ENCODE peak calls at places on chromosomes 1 and 21, in four cellular contexts. One of them, this sample, is unnamed.

GRCh38 chr1:26081267-26082019 is 14.0 kb upstream of the TRIM63 start:
- DNase-seq in IMR-90: no peak
- DNase-seq in colonic mucosa: no peak
- DNase-seq in fibroblast of pulmonary artery: no peak
- DNase-seq in this sample: no peak

GRCh38 chr1:201216395-201217085 is 25.9 kb downstream of the IGFN1 start:
- DNase-seq in fibroblast of pulmonary artery: no peak
- DNase-seq in IMR-90: no peak
- DNase-seq in colonic mucosa: no peak
- DNase-seq in this sample: no peak

GRCh38 chr1:10353693-10354092 is 45.2 kb upstream of the PGD start:
- DNase-seq in IMR-90: no peak
- DNase-seq in colonic mucosa: no peak
- DNase-seq in fibroblast of pulmonary artery: no peak
- DNase-seq in this sample: no peak

GRCh38 chr1:219567341-219567947 is 45.5 kb downstream of the ZC3H11B start:
- DNase-seq in IMR-90: peak; percentile 71
- DNase-seq in colonic mucosa: no peak
- DNase-seq in fibroblast of pulmonary artery: peak; percentile 86
- DNase-seq in this sample: peak; percentile 48

GRCh38 chr1:240701412-240701811 is 89.5 kb upstream of the GREM2 start:
- DNase-seq in colonic mucosa: no peak
- DNase-seq in fibroblast of pulmonary artery: peak; percentile 49
- DNase-seq in IMR-90: peak; percentile 92
- DNase-seq in this sample: peak; percentile 75

GRCh38 chr1:8202182-8202905 is 115.6 kb upstream of the SLC45A1 start:
- DNase-seq in IMR-90: peak; percentile 97
- DNase-seq in fibroblast of pulmonary artery: peak; percentile 94
- DNase-seq in colonic mucosa: peak; percentile 64
- DNase-seq in this sample: peak; percentile 57

GRCh38 chr1:229619614-229620013 is 6.3 kb downstream of the TAF5L start:
- DNase-seq in fibroblast of pulmonary artery: no peak
- DNase-seq in IMR-90: no peak
- DNase-seq in colonic mucosa: no peak
- DNase-seq in this sample: no peak

GRCh38 chr1:210915890-210916507 is 217.9 kb downstream of the KCNH1 start:
- DNase-seq in IMR-90: no peak
- DNase-seq in fibroblast of pulmonary artery: no peak
- DNase-seq in colonic mucosa: no peak
- DNase-seq in this sample: no peak

GRCh38 chr1:37476460-37477197 is 2.2 kb downstream of the ZC3H12A start:
- DNase-seq in colonic mucosa: peak; percentile 90
- DNase-seq in IMR-90: peak; percentile 84
- DNase-seq in fibroblast of pulmonary artery: peak; percentile 88
- DNase-seq in this sample: peak; percentile 82

GRCh38 chr1:99010679-99011078 is 6.0 kb upstream of the PLPPR5 start:
- DNase-seq in fibroblast of pulmonary artery: no peak
- DNase-seq in colonic mucosa: no peak
- DNase-seq in IMR-90: no peak
- DNase-seq in this sample: no peak

GRCh38 chr1:22024485-22025367 is 23.3 kb downstream of the CELA3A start:
- DNase-seq in fibroblast of pulmonary artery: peak; percentile 87
- DNase-seq in IMR-90: peak; percentile 81
- DNase-seq in colonic mucosa: peak; percentile 72
- DNase-seq in this sample: peak; percentile 84
- TF ChIP-seq CTCF in fibroblast of pulmonary artery: no peak
- TF ChIP-seq CTCF in IMR-90: no peak
- TF ChIP-seq CTCF in colonic mucosa: no peak
- TF ChIP-seq CTCF in this sample: peak; percentile 17

GRCh38 chr1:156259805-156260204 is 11.9 kb upstream of the PAQR6 start:
- DNase-seq in fibroblast of pulmonary artery: no peak
- DNase-seq in colonic mucosa: no peak
- DNase-seq in IMR-90: no peak
- DNase-seq in this sample: no peak
- TF ChIP-seq CTCF in fibroblast of pulmonary artery: peak; percentile 20
- TF ChIP-seq CTCF in colonic mucosa: no peak
- TF ChIP-seq CTCF in IMR-90: no peak
- TF ChIP-seq CTCF in this sample: peak; percentile 36

DNA sequence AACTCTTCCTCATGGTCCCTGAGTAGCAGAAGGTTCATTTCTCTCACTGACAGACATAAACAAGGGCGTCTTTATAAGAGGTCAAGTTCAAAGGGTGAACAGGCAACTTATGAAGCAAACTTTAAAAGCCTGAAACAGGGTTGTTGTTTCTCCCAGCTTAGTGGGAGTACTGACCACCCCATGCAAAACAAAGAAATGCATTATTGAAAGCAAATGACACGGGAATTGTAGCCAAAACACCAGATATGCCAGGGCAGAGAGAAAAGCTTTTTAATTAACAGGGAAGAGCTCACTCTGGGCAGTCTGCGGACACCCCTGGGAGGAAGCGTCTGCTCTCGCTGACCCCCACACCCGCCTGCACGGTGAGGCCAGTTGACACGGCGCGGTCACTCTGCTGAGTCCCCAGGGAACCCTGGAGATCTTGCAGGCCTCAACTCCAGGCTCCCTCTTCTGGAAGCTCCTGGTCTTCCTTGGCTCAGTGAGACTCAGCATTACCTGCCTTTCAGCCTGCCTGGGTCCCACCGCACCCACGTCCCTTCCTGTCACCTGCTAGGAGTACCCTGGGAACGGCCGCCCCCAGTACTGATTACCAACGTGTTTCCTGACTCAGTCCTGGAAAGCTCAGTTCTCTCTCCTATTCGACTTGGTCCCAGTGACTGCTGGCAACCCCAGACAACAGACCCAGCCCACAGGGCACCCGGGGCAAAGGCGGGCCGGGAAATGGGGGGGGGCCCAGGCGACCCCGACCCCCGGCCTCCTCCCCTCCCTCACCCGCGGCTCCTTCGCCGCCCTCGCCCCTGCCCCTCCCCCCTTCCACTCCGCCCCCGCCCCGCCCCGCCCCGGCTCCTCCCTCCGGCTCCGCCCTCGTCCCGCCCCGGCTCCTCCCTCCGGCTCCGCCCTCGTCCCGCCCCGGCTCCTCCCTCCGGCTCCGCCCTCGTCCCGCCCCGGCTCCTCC is 972 bp downstream of the CFAP410 start:
- DNase-seq in fibroblast of pulmonary artery: peak; percentile 50
- DNase-seq in IMR-90: peak; percentile 47
- DNase-seq in colonic mucosa: peak; percentile 75
- DNase-seq in this sample: peak; percentile 44
- TF ChIP-seq CTCF in fibroblast of pulmonary artery: peak; percentile 45
- TF ChIP-seq CTCF in IMR-90: peak; percentile 28
- TF ChIP-seq CTCF in colonic mucosa: peak; percentile 29
- TF ChIP-seq CTCF in this sample: peak; percentile 58

DNA sequence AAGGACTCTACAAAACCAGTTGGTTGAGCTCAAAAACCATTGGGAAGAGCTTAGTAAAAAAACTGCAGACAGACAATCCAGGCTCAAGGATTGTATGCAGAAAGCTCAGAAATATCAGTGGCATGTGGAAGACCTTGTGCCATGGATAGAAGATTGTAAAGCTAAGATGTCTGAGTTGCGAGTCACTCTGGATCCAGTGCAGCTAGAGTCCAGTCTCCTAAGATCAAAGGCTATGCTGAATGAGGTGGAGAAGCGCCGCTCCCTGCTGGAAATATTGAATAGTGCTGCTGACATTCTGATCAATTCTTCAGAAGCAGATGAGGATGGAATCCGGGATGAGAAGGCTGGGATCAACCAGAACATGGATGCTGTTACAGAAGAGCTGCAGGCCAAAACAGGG is 104.0 kb upstream of the BMP8A start:
- DNase-seq in fibroblast of pulmonary artery: peak; percentile 84
- DNase-seq in colonic mucosa: no peak
- DNase-seq in IMR-90: peak; percentile 94
- DNase-seq in this sample: peak; percentile 90
- TF ChIP-seq CTCF in fibroblast of pulmonary artery: peak; percentile 40
- TF ChIP-seq CTCF in colonic mucosa: no peak
- TF ChIP-seq CTCF in IMR-90: peak; percentile 53
- TF ChIP-seq CTCF in this sample: peak; percentile 69

GRCh38 chr1:226912587-226913176 is 27.4 kb upstream of the COQ8A start:
- DNase-seq in fibroblast of pulmonary artery: peak; percentile 56
- DNase-seq in colonic mucosa: peak; percentile 79
- DNase-seq in IMR-90: peak; percentile 6
- DNase-seq in this sample: no peak
- TF ChIP-seq CTCF in fibroblast of pulmonary artery: peak; percentile 68
- TF ChIP-seq CTCF in colonic mucosa: peak; percentile 75
- TF ChIP-seq CTCF in IMR-90: peak; percentile 39
- TF ChIP-seq CTCF in this sample: peak; percentile 61

GRCh38 chr1:110608247-110608646 is 2.1 kb upstream of the KCNA2 start:
- DNase-seq in fibroblast of pulmonary artery: no peak
- DNase-seq in colonic mucosa: no peak
- DNase-seq in IMR-90: no peak
- DNase-seq in this sample: no peak

GRCh38 chr1:110605446-110605845 is 712 bp downstream of the KCNA2 start:
- DNase-seq in fibroblast of pulmonary artery: no peak
- DNase-seq in IMR-90: no peak
- DNase-seq in colonic mucosa: no peak
- DNase-seq in this sample: no peak

GRCh38 chr1:110605901-110606783 is at the start of gene KCNA2:
- DNase-seq in IMR-90: no peak
- DNase-seq in fibroblast of pulmonary artery: no peak
- DNase-seq in colonic mucosa: no peak
- DNase-seq in this sample: no peak

GRCh38 chr1:110607663-110608230 is 1.6 kb upstream of the KCNA2 start:
- DNase-seq in colonic mucosa: no peak
- DNase-seq in IMR-90: no peak
- DNase-seq in fibroblast of pulmonary artery: no peak
- DNase-seq in this sample: no peak

DNA sequence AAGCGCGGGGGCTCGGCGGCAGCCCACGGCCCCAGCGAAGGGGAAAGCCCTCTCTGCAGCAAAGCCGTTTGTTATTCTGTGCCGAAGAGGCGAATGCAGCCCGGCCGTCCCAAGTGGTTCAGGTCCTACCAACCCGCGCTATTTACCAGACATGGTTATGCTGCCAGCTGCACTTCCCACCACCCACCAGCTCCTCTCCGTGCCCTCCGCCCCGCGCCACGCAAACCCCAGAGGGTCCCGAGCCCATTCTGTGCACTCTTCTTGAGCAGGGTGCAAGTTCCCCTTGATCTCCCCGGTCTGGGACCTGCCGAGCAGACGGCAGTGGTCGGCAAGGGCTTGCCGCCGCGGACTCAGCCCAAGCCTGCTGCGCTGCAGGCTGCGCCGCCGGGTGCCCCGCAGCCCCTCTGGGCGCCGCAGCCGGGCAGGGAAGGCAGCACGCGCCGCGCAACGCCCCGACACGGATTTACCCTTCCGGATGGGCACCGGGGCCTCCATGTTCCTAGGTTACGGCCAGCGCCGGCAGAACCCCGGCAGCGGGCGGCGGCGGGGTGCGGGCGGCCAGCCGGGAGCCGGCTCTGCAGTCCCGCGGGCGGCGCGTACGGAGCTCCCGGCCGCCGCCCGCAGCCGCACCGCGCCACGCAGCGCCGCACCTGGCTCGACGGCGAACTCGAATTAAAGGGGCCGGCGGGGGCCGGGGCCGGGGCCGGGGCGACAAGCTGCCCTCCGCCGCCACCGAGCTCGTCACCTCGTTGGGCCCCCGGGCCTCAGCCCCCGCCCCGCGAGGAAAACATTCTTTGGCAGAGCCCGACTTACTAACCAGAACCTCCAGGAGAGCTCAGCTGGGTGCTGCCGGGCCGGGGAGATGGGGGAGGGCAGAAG is 865 bp upstream of the KCNA2 start:
- DNase-seq in IMR-90: no peak
- DNase-seq in fibroblast of pulmonary artery: no peak
- DNase-seq in colonic mucosa: no peak
- DNase-seq in this sample: no peak
- TF ChIP-seq CTCF in IMR-90: no peak
- TF ChIP-seq CTCF in fibroblast of pulmonary artery: no peak
- TF ChIP-seq CTCF in colonic mucosa: no peak
- TF ChIP-seq CTCF in this sample: no peak

GRCh38 chr1:35564884-35565741 is 7.5 kb downstream of the NCDN start:
- DNase-seq in fibroblast of pulmonary artery: no peak
- DNase-seq in IMR-90: no peak
- DNase-seq in colonic mucosa: no peak
- DNase-seq in this sample: no peak
- TF ChIP-seq CTCF in fibroblast of pulmonary artery: no peak
- TF ChIP-seq CTCF in IMR-90: no peak
- TF ChIP-seq CTCF in colonic mucosa: no peak
- TF ChIP-seq CTCF in this sample: peak; percentile 48

GRCh38 chr1:207336559-207337467 is 15.3 kb downstream of the CD55 start:
- DNase-seq in IMR-90: peak; percentile 90
- DNase-seq in colonic mucosa: no peak
- DNase-seq in fibroblast of pulmonary artery: no peak
- DNase-seq in this sample: peak; percentile 6

GRCh38 chr1:207333620-207334019 is 12.1 kb downstream of the CD55 start:
- DNase-seq in colonic mucosa: no peak
- DNase-seq in IMR-90: no peak
- DNase-seq in fibroblast of pulmonary artery: no peak
- DNase-seq in this sample: no peak

DNA sequence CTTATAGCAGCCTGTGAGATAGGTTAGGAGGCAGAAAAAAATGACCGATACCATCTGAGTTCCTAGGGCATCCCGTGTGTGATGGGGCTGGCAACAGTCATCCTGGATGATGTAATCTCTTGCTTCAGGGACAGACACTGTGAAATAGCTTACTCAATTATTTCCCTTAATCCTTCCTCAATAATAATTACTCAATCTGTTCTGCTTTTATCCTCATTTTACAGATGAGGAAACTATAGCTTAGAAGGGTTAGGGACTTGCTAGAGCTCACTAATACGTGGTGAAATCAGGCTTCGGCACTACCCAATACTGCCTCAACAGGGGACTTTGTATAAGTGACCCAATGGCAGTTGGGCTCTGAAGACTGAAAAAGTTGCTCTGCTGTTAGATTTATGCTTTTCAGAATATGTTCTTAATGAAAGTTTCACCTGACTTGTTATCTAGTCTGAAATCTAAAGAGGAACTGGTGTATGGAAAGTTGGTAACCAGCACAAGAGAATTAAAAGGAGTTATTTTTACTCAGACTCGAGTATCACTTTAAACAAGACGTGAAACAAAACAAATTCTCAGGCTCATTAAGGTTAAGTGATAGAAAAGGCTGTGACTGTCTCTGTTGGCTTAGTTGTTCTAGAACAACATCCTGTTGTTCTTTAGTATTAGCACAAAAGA is 14.4 kb downstream of the CD55 start:
- DNase-seq in colonic mucosa: no peak
- DNase-seq in IMR-90: no peak
- DNase-seq in fibroblast of pulmonary artery: peak; percentile 41
- DNase-seq in this sample: no peak
- TF ChIP-seq CTCF in colonic mucosa: no peak
- TF ChIP-seq CTCF in IMR-90: no peak
- TF ChIP-seq CTCF in fibroblast of pulmonary artery: no peak
- TF ChIP-seq CTCF in this sample: no peak

DNA sequence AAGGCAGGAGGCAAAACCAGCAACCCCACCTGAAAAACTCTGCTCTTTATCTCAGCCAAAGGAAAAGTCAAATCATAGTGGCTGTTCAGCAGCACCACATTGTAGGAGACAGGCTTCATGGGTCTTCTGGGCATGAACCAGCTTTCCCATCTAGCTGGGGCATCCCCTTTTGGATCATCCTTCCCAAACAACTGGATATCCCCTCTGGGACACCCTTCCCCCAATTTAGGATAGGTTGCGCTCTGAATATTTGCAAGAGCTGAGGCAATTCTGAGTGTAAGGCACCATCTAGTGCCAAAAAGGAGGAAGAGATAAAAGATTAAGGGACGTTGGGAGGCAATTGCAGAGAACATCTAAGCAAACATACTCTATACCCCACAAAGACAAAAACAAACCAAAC is 295.8 kb downstream of the MATN1 start:
- DNase-seq in fibroblast of pulmonary artery: no peak
- DNase-seq in colonic mucosa: no peak
- DNase-seq in IMR-90: no peak
- DNase-seq in this sample: no peak
- TF ChIP-seq CTCF in fibroblast of pulmonary artery: no peak
- TF ChIP-seq CTCF in colonic mucosa: no peak
- TF ChIP-seq CTCF in IMR-90: no peak
- TF ChIP-seq CTCF in this sample: no peak

This sample was measured in HFFc6.